ENCODE peak calls at places on chromosome 7, in four cellular contexts. K is iris pigment epithelial cell, D is spleen, I is K562. B is an unnamed sample.

GRCh38 chr7:115230882-115231508 is 309.1 kb downstream of the MDFIC start:
- DNase-seq in K (peak), D (no peak), I (no peak), B (peak)

GRCh38 chr7:155509025-155509724 is 37.2 kb downstream of the CNPY1 start:
- DNase-seq in K (no peak), D (no peak), I (no peak), B (no peak)

GRCh38 chr7:141220263-141220662 is 146.4 kb downstream of the TMEM178B start:
- DNase-seq in K (no peak), D (no peak), I (peak), B (no peak)

GRCh38 chr7:129494041-129494440 is 8.3 kb upstream of the SMKR1 start:
- DNase-seq in K (peak), D (no peak), I (no peak), B (no peak)

GRCh38 chr7:158581440-158582088 is 6.1 kb downstream of the PTPRN2 start:
- DNase-seq in K (no peak), D (no peak), I (no peak), B (no peak)

GRCh38 chr7:140165422-140165821 is 11.4 kb downstream of the KDM7A start:
- DNase-seq in K (peak), D (no peak), I (no peak), B (peak)

GRCh38 chr7:37432240-37432917 is 16.3 kb downstream of the ELMO1 start:
- DNase-seq in K (no peak), D (no peak), I (no peak), B (no peak)

GRCh38 chr7:130441408-130441854 is 615 bp upstream of the CEP41 start:
- DNase-seq in K (no peak), D (no peak), I (no peak), B (no peak)

GRCh38 chr7:32319019-32319382 is 171.2 kb downstream of the LSM5 start:
- DNase-seq in K (no peak), D (no peak), I (no peak), B (no peak)

GRCh38 chr7:6258440-6259182 is 13.8 kb downstream of the CYTH3 start:
- DNase-seq in K (peak), D (no peak), I (no peak), B (no peak)

GRCh38 chr7:44891372-44891771 is 6.0 kb upstream of the PURB start:
- DNase-seq in K (no peak), D (no peak), I (no peak), B (no peak)

GRCh38 chr7:119197872-119198527 is 973.5 kb downstream of the ANKRD7 start:
- DNase-seq in K (peak), D (no peak), I (peak), B (peak)

GRCh38 chr7:31107106-31108090 is 55.3 kb downstream of the ADCYAP1R1 start:
- DNase-seq in K (no peak), D (no peak), I (no peak), B (no peak)

GRCh38 chr7:116511552-116512523 is 12.3 kb downstream of the CAV2 start:
- DNase-seq in K (no peak), D (no peak), I (peak), B (peak)

GRCh38 chr7:129851174-129851573 is 101.6 kb downstream of the UBE2H start:
- DNase-seq in K (no peak), D (no peak), I (no peak), B (no peak)

GRCh38 chr7:140683657-140684056 is 10.9 kb downstream of the ADCK2 start:
- DNase-seq in K (no peak), D (peak), I (no peak), B (no peak)

GRCh38 chr7:99642099-99642498 is 25.4 kb downstream of the ZSCAN25 start:
- DNase-seq in K (peak), D (no peak), I (no peak), B (peak)

GRCh38 chr7:100353685-100354330 is 4.1 kb upstream of the PILRB start:
- DNase-seq in K (no peak), D (no peak), I (no peak), B (no peak)

GRCh38 chr7:151133986-151134742 is 33.3 kb downstream of the GBX1 start:
- DNase-seq in K (no peak), D (peak), I (no peak), B (no peak)

GRCh38 chr7:91128574-91129348 is 135.5 kb upstream of the FZD1 start:
- DNase-seq in K (peak), D (no peak), I (no peak), B (no peak)

GRCh38 chr7:42125321-42125720 is 111.7 kb downstream of the GLI3 start:
- DNase-seq in K (no peak), D (no peak), I (no peak), B (no peak)

GRCh38 chr7:135930565-135931423 is 46.4 kb downstream of the MTPN start:
- DNase-seq in K (peak), D (no peak), I (no peak), B (peak)

GRCh38 chr7:151777511-151777880 is 99.4 kb downstream of the PRKAG2 start:
- DNase-seq in K (no peak), D (no peak), I (no peak), B (no peak)

GRCh38 chr7:74542558-74543117 is 88.9 kb downstream of the GTF2IRD1 start:
- DNase-seq in K (no peak), D (no peak), I (no peak), B (no peak)

GRCh38 chr7:90574136-90574819 is 21.8 kb upstream of the CDK14 start:
- DNase-seq in K (peak), D (no peak), I (no peak), B (peak)